ENCODE peak calls at places on chromosomes 1 and 21, in ten cellular contexts. M is BE2C, U is heart left ventricle, C is right lobe of liver, L is Peyer's patch, A is lower lobe of right lung, H is stomach, T is IMR-90, E is heart right ventricle, W is colonic mucosa. P is an unnamed sample. For H3K27me3, the result is how much of the 10 kb centered on the place peaks cover.

GRCh38 chr1:243447342-243447741 is 191.5 kb downstream of the SDCCAG8 start:
- DNase-seq in M (no peak), U (no peak), C (no peak), L (no peak), A (no peak), H (peak), T (peak), E (peak), W (no peak), P (peak)

GRCh38 chr1:150066838-150067183 is 765 bp upstream of the VPS45 start:
- DNase-seq in M (peak), U (peak), C (peak), L (peak), A (peak), H (peak), T (no peak), E (peak), W (peak), P (no peak)

GRCh38 chr1:84174051-84174556 is 30.0 kb downstream of the PRKACB start:
- DNase-seq in M (no peak), U (no peak), C (no peak), L (no peak), A (no peak), H (no peak), T (peak), E (no peak), W (no peak), P (peak)

GRCh38 chr1:43207229-43207853 is 35.2 kb downstream of the CFAP57 start:
- DNase-seq in M (no peak), U (no peak), C (no peak), L (no peak), A (no peak), H (no peak), T (peak), E (peak), W (no peak), P (no peak)

GRCh38 chr1:15592285-15592684 is 7.4 kb upstream of the AGMAT start:
- DNase-seq in M (no peak), U (no peak), C (no peak), L (no peak), A (no peak), H (no peak), T (no peak), E (no peak), W (no peak), P (peak)

GRCh38 chr21:45255381-45256020 is 32.2 kb downstream of the POFUT2 start:
- DNase-seq in M (no peak), U (no peak), C (no peak), L (peak), A (no peak), H (no peak), T (no peak), E (no peak), W (peak), P (peak)

GRCh38 chr21:32099812-32100416 is 178.9 kb downstream of the MIS18A start:
- DNase-seq in M (no peak), U (no peak), C (no peak), L (no peak), A (no peak), H (no peak), T (peak), E (no peak), W (no peak), P (no peak)

GRCh38 chr1:10694633-10695627 is 101.5 kb downstream of the CASZ1 start:
- DNase-seq in M (peak), U (peak), C (peak), L (peak), A (peak), H (peak), T (peak), E (peak), W (peak), P (peak)

GRCh38 chr1:167689569-167689925 is 32.2 kb upstream of the MPZL1 start:
- DNase-seq in M (no peak), U (no peak), C (no peak), L (no peak), A (no peak), H (no peak), T (no peak), E (no peak), W (no peak), P (peak)

GRCh38 chr1:245956225-245956624 is 550.9 kb downstream of the SMYD3 start:
- DNase-seq in M (no peak), U (no peak), C (no peak), L (peak), A (no peak), H (no peak), T (peak), E (no peak), W (no peak), P (no peak)

GRCh38 chr1:117664314-117664713 is 58.5 kb downstream of the TENT5C start:
- DNase-seq in M (no peak), U (no peak), C (no peak), L (peak), A (no peak), H (no peak), T (no peak), E (no peak), W (no peak), P (no peak)

GRCh38 chr1:222390181-222390580 is 157.7 kb downstream of the HHIPL2 start:
- DNase-seq in M (no peak), U (no peak), C (no peak), L (no peak), A (no peak), H (no peak), T (peak), E (no peak), W (no peak), P (no peak)

GRCh38 chr1:70093250-70093975 is 112.0 kb downstream of the LRRC40 start:
- DNase-seq in M (no peak), U (no peak), C (no peak), L (no peak), A (no peak), H (no peak), T (no peak), E (no peak), W (no peak), P (no peak)

GRCh38 chr1:156639601-156640101 is 2.3 kb upstream of the BCAN start:
- DNase-seq in M (peak), U (no peak), C (no peak), L (no peak), A (no peak), H (no peak), T (no peak), E (no peak), W (no peak), P (peak)

GRCh38 chr1:161179698-161180097 is 2.4 kb upstream of the B4GALT3 start:
- DNase-seq in M (no peak), U (no peak), C (no peak), L (no peak), A (no peak), H (no peak), T (no peak), E (no peak), W (no peak), P (no peak)

GRCh38 chr1:82534996-82535395 is 734.3 kb downstream of the ADGRL2 start:
- DNase-seq in M (no peak), U (no peak), C (no peak), L (no peak), A (no peak), H (no peak), T (no peak), E (no peak), W (no peak), P (no peak)

GRCh38 chr1:10074059-10074854 is 41.5 kb downstream of the UBE4B start:
- DNase-seq in M (no peak), U (peak), C (no peak), L (peak), A (peak), H (no peak), T (peak), E (no peak), W (peak), P (peak)

GRCh38 chr1:219917851-219918466 is 10.4 kb downstream of the SLC30A10 start:
- DNase-seq in M (no peak), U (no peak), C (no peak), L (no peak), A (no peak), H (no peak), T (no peak), E (no peak), W (no peak), P (peak)

GRCh38 chr1:43933386-43934278 is at the start of gene ARTN:
- DNase-seq in M (no peak), U (no peak), C (no peak), L (no peak), A (no peak), H (peak), T (no peak), E (no peak), W (peak), P (peak)

GRCh38 chr21:44425307-44425894 is 29.9 kb upstream of the LRRC3 start:
- DNase-seq in M (peak), U (peak), C (peak), L (no peak), A (peak), H (no peak), T (no peak), E (no peak), W (no peak), P (peak)

GRCh38 chr1:155127105-155127671 is 488 bp upstream of the EFNA1 start:
- DNase-seq in M (no peak), U (no peak), C (peak), L (no peak), A (peak), H (peak), T (peak), E (peak), W (peak), P (peak)

GRCh38 chr1:212037900-212038299 is 2.4 kb downstream of the DTL start:
- DNase-seq in M (no peak), U (no peak), C (no peak), L (no peak), A (no peak), H (no peak), T (no peak), E (no peak), W (no peak), P (peak)

GRCh38 chr21:36134820-36135390 is at the start of gene CBR3:
- DNase-seq in M (peak), U (peak), C (no peak), L (peak), A (peak), H (peak), T (peak), E (peak), W (peak), P (no peak)

GRCh38 chr1:197638316-197638715 is 137.0 kb downstream of the DENND1B start:
- DNase-seq in M (peak), U (no peak), C (no peak), L (no peak), A (no peak), H (no peak), T (no peak), E (no peak), W (no peak), P (no peak)

GRCh38 chr21:36429672-36430546 is 44.7 kb downstream of the CHAF1B start:
- DNase-seq in M (peak), U (peak), C (peak), L (peak), A (peak), H (peak), T (peak), E (peak), W (peak), P (peak)

GRCh38 chr1:68495968-68496679 is 758 bp downstream of the DEPDC1 start:
- DNase-seq in M (no peak), U (no peak), C (no peak), L (no peak), A (no peak), H (no peak), T (no peak), E (no peak), W (no peak), P (peak)

GRCh38 chr1:31764307-31765040 is at the start of gene ADGRB2:
- DNase-seq in M (peak), U (peak), C (no peak), L (no peak), A (no peak), H (no peak), T (no peak), E (no peak), W (no peak), P (no peak)

GRCh38 chr1:203364013-203364730 is 13.2 kb upstream of the FMOD start:
- DNase-seq in M (peak), U (peak), C (no peak), L (no peak), A (no peak), H (peak), T (no peak), E (no peak), W (peak), P (no peak)
- TF ChIP-seq CTCF in M (peak), U (no peak), C (no peak), L (no peak), A (no peak), H (no peak), T (no peak), E (no peak), W (no peak), P (no peak)

GRCh38 chr1:231201375-231202124 is 39.5 kb upstream of the GNPAT start:
- DNase-seq in M (no peak), U (no peak), C (no peak), L (no peak), A (no peak), H (no peak), T (no peak), E (no peak), W (no peak), P (no peak)

GRCh38 chr1:231206856-231207255 is 34.2 kb upstream of the GNPAT start:
- DNase-seq in M (peak), U (no peak), C (no peak), L (no peak), A (no peak), H (no peak), T (no peak), E (no peak), W (no peak), P (no peak)

GRCh38 chr1:231200417-231201031 is 38.7 kb downstream of the TRIM67 start:
- DNase-seq in M (peak), U (no peak), C (no peak), L (no peak), A (no peak), H (no peak), T (peak), E (no peak), W (no peak), P (peak)

GRCh38 chr1:231202125-231202633 is 38.8 kb upstream of the GNPAT start:
- DNase-seq in M (no peak), U (no peak), C (no peak), L (no peak), A (no peak), H (no peak), T (no peak), E (no peak), W (no peak), P (no peak)

DNA sequence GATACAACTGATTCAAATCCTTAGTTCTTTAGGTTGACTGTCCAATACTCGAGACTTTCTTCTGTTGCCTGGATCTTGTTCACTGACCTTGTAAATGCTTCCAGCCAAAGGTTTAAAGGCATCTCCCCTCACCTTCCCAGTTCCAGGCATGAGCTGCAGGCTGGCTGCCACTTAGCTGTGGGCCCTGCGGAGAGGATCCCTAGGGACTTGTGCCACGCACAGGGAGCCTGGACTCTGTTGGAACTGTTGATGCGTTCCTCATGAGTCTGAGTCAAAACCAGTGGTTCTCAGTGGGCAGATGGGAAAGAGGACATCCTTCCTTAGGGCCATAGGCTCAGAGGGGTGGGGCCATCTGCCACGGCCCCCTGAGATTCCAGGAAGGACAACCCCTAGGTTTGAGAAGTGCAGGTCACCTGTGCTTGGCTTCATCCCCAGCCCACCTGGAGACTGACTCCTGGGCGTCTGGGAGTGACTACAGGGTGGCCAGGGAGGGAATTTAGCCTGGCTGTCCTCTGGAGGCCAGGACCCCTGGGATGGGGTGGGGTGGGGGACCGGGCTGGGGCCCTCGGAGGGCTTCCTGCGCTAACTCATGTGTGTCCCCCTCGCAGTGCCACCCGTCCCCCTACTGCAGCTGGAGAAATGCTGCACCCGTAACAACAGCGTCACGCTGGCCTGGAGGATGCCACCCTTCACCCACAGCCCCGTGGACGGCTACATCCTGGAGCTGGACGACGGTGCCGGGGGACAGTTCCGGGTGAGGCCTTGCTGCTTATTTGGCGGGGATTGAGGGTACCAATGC is 37.6 kb upstream of the GNPAT start:
- DNase-seq in M (peak), U (no peak), C (no peak), L (no peak), A (no peak), H (no peak), T (no peak), E (no peak), W (no peak), P (no peak)
- H3K27me3 ChIP-seq in M (under half), U (under half), C (under half), L (under half), A (under half), H (under half), T (under half), E (under half), W (under half), P (under half)

GRCh38 chr1:5333326-5333725 is 658.9 kb downstream of the NPHP4 start:
- DNase-seq in M (no peak), U (no peak), C (no peak), L (no peak), A (no peak), H (no peak), T (no peak), E (no peak), W (no peak), P (no peak)
- TF ChIP-seq CTCF in M (no peak), U (no peak), C (no peak), L (no peak), A (no peak), H (no peak), T (no peak), E (no peak), W (no peak), P (no peak)

GRCh38 chr1:18200918-18201317 is 93.3 kb downstream of the IGSF21 start:
- DNase-seq in M (no peak), U (no peak), C (no peak), L (no peak), A (no peak), H (no peak), T (no peak), E (no peak), W (no peak), P (no peak)
- H3K27me3 ChIP-seq in M (under half), U (under half), C (under half), L (under half), A (half or more), H (half or more), T (under half), E (half or more), W (under half), P (under half)

DNA sequence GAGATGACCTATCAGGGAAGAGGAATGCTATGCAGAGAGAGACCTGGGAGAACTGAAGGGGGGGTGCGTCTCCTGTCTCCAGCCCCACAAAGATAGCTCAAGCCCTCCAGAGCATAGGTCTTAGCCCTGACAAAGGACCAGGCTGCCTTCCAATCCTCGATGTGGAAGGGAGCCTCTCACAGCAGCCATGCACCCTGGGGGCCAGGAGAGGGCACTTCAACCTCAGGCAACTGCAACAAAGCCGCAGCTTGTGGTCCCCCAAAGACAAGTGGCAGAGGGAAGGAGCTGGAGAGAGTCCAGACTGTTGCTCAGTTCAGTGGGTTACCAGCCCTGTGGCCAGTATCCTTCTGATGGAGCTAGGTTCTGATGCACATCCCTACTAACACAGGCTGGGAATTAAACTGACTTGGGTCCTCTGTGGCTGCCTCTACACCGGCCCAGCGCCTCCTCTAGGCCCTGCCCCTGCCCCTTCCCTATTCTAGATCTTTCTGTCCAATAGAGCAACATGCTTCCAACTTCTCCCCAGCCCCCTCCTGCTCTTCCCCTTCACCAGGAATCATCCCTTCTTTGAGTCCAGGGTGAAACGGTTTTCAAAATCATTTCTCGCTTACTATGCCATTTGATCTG is 100.7 kb upstream of the SPATA6 start:
- DNase-seq in M (peak), U (no peak), C (peak), L (peak), A (peak), H (peak), T (peak), E (peak), W (peak), P (peak)
- TF ChIP-seq CTCF in M (peak), U (peak), C (peak), L (peak), A (peak), H (peak), T (peak), E (peak), W (peak), P (peak)

GRCh38 chr1:18109756-18110597 is 2.4 kb downstream of the IGSF21 start:
- DNase-seq in M (no peak), U (peak), C (peak), L (no peak), A (no peak), H (peak), T (no peak), E (no peak), W (peak), P (no peak)
- H3K27me3 ChIP-seq in M (under half), U (under half), C (under half), L (under half), A (half or more), H (half or more), T (under half), E (half or more), W (half or more), P (under half)

DNA sequence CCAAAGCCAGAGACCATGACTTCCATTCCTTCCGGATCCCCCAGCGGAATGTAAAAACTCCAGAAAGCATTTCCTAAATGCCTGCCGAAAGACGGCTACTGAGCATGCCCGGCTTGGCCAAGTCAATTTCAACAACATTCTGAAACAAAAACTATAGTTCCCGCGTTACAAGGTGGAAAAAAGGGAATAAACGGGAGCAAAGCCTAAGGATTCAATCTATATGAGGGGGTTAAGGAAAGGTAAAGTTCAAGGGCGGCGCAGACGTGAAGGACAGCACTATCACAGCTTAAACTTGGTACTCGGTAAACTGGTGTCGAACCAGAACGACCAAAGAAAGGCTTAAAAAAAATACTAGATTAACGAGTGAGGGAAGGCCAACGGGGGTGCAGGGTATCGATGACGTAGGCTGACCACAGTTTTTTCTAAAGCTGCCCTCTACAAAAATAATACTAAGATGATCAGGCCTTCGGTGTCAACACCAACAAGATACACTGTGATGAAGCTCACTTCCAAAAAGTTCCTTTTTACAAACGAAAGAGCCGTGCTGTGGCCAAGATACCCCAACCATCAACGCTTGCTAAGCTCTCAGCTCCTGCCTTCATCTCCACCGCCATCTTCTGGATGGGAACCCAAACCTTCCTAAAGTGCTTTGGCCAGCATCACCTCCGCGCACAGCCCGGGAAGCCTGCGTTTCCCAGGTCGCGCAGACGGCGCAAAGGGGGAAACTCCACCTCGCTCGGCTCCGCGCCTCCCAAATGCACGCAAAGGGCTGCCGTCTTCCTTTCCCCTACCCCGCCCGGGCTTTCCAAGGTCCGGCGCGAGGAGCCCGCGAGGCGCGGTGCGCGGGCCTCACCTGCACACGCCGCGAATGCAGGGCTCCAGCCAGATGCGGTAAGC is 730 bp downstream of the USP48 start:
- DNase-seq in M (peak), U (no peak), C (no peak), L (peak), A (peak), H (peak), T (peak), E (peak), W (peak), P (peak)
- TF ChIP-seq CTCF in M (no peak), U (no peak), C (peak), L (no peak), A (peak), H (no peak), T (peak), E (peak), W (no peak), P (peak)

GRCh38 chr1:8555582-8555981 is 237.7 kb downstream of the SLC45A1 start:
- DNase-seq in M (no peak), U (no peak), C (no peak), L (no peak), A (no peak), H (no peak), T (no peak), E (no peak), W (no peak), P (no peak)
- H3K27me3 ChIP-seq in M (under half), U (under half), C (under half), L (under half), A (under half), H (under half), T (under half), E (under half), W (under half), P (under half)

P was measured in mammary epithelial cell.